ENCODE peak calls at places on chromosomes 4 and X, in seven cellular contexts. D, P, S, R, A, M and Y are unnamed samples.

GRCh38 chr4:53196872-53197759 is 168.7 kb downstream of the SCFD2 start:
- DNase-seq in D (no peak), P (no peak), S (no peak), R (peak; percentile 90), A (no peak), M (no peak), Y (no peak)

GRCh38 chr4:171985129-171985528 is 171.9 kb downstream of the GALNTL6 start:
- DNase-seq in D (no peak), P (no peak), S (no peak), R (no peak), A (no peak), M (no peak), Y (no peak)

GRCh38 chr4:5753766-5754528 is 42.9 kb downstream of the EVC start:
- DNase-seq in D (no peak), P (no peak), S (no peak), R (peak; percentile 97), A (no peak), M (no peak), Y (no peak)

GRCh38 chr4:89434364-89434988 is 126.9 kb upstream of the GPRIN3 start:
- DNase-seq in D (no peak), P (no peak), S (no peak), R (peak; percentile 35), A (no peak), M (no peak), Y (no peak)

GRCh38 chr4:139509727-139510410 is 46.1 kb downstream of the SETD7 start:
- DNase-seq in D (peak; percentile 29), P (no peak), S (no peak), R (no peak), A (no peak), M (no peak), Y (peak; percentile 19)

GRCh38 chr4:4364061-4364460 is 22.8 kb upstream of the NSG1 start:
- DNase-seq in D (no peak), P (no peak), S (no peak), R (no peak), A (no peak), M (no peak), Y (no peak)

GRCh38 chrX:130085551-130085986 is 24.7 kb downstream of the ELF4 start:
- DNase-seq in D (no peak), P (no peak), S (peak; percentile 31), R (peak; percentile 16), A (no peak), M (peak; percentile 41), Y (no peak)

GRCh38 chr4:37827030-37827705 is 682 bp downstream of the PGM2 start:
- DNase-seq in D (peak; percentile 90), P (no peak), S (peak; percentile 24), R (peak; percentile 61), A (no peak), M (peak; percentile 21), Y (no peak)

GRCh38 chr4:26992657-26993361 is 132.2 kb downstream of the STIM2 start:
- DNase-seq in D (no peak), P (peak; percentile 68), S (peak; percentile 67), R (peak; percentile 89), A (no peak), M (peak; percentile 51), Y (peak; percentile 16)

GRCh38 chrX:24956828-24957227 is 58.9 kb downstream of the ARX start:
- DNase-seq in D (no peak), P (no peak), S (no peak), R (peak; percentile 19), A (no peak), M (no peak), Y (no peak)

GRCh38 chrX:2498781-2499302 is 1.9 kb downstream of the DHRSX start:
- DNase-seq in D (no peak), P (peak; percentile 36), S (no peak), R (peak; percentile 18), A (no peak), M (no peak), Y (peak; percentile 70)

GRCh38 chr4:97911236-97911906 is 231.9 kb downstream of the STPG2 start:
- DNase-seq in D (no peak), P (no peak), S (no peak), R (no peak), A (no peak), M (no peak), Y (no peak)

GRCh38 chrX:80806557-80806956 is 3.1 kb downstream of the BRWD3 start:
- DNase-seq in D (no peak), P (no peak), S (no peak), R (no peak), A (no peak), M (no peak), Y (no peak)

GRCh38 chrX:42934020-42934701 is 156.2 kb upstream of the PPP1R2C start:
- DNase-seq in D (no peak), P (no peak), S (no peak), R (no peak), A (no peak), M (peak; percentile 71), Y (no peak)

GRCh38 chr4:19776929-19777328 is 474.8 kb upstream of the SLIT2 start:
- DNase-seq in D (no peak), P (no peak), S (no peak), R (peak; percentile 17), A (no peak), M (no peak), Y (no peak)

GRCh38 chrX:138756234-138756633 is 44.7 kb upstream of the FGF13 start:
- DNase-seq in D (no peak), P (peak; percentile 21), S (no peak), R (no peak), A (no peak), M (no peak), Y (peak; percentile 71)

GRCh38 chr4:151389316-151389715 is 19.7 kb upstream of the FHIP1A start:
- DNase-seq in D (no peak), P (no peak), S (no peak), R (no peak), A (no peak), M (no peak), Y (no peak)

GRCh38 chrX:19670321-19670750 is 155.0 kb upstream of the MAP3K15 start:
- DNase-seq in D (no peak), P (no peak), S (peak; percentile 26), R (peak; percentile 38), A (no peak), M (no peak), Y (no peak)

GRCh38 chrX:118117069-118117405 is 427 bp upstream of the KLHL13 start:
- DNase-seq in D (no peak), P (no peak), S (no peak), R (no peak), A (no peak), M (no peak), Y (peak; percentile 17)

GRCh38 chrX:132216283-132216682 is 3.0 kb downstream of the RAP2C start:
- DNase-seq in D (no peak), P (no peak), S (peak; percentile 58), R (no peak), A (no peak), M (no peak), Y (no peak)

GRCh38 chrX:132218100-132218807 is 993 bp downstream of the RAP2C start:
- DNase-seq in D (peak; percentile 92), P (peak; percentile 84), S (peak; percentile 84), R (peak; percentile 83), A (no peak), M (peak; percentile 73), Y (peak; percentile 79)

GRCh38 chrX:132219343-132219768 is at the start of gene RAP2C:
- DNase-seq in D (peak; percentile 91), P (peak; percentile 65), S (peak; percentile 82), R (peak; percentile 54), A (no peak), M (peak; percentile 81), Y (peak; percentile 77)

GRCh38 chrX:132216806-132217202 is 2.4 kb downstream of the RAP2C start:
- DNase-seq in D (no peak), P (no peak), S (no peak), R (peak; percentile 43), A (no peak), M (no peak), Y (no peak)

GRCh38 chrX:132217203-132218073 is 1.8 kb downstream of the RAP2C start:
- DNase-seq in D (no peak), P (peak; percentile 57), S (peak; percentile 77), R (peak; percentile 75), A (no peak), M (peak; percentile 78), Y (peak; percentile 59)
- TF ChIP-seq POLR2A in D (no peak), P (no peak), S (no peak), R (no peak), A (no peak), M (peak; percentile 30), Y (no peak)

GRCh38 chrX:135382260-135382659 is 39.5 kb upstream of the SMIM10L2A start:
- DNase-seq in D (no peak), P (no peak), S (no peak), R (no peak), A (no peak), M (no peak), Y (no peak)

GRCh38 chrX:135384161-135384836 is 37.4 kb upstream of the SMIM10L2A start:
- DNase-seq in D (no peak), P (no peak), S (no peak), R (no peak), A (no peak), M (no peak), Y (no peak)

GRCh38 chrX:135388841-135389240 is 32.9 kb upstream of the SMIM10L2A start:
- DNase-seq in D (no peak), P (no peak), S (no peak), R (no peak), A (no peak), M (no peak), Y (no peak)

GRCh38 chrX:135389243-135389642 is 32.5 kb upstream of the SMIM10L2A start:
- DNase-seq in D (no peak), P (no peak), S (no peak), R (no peak), A (no peak), M (no peak), Y (no peak)

DNA sequence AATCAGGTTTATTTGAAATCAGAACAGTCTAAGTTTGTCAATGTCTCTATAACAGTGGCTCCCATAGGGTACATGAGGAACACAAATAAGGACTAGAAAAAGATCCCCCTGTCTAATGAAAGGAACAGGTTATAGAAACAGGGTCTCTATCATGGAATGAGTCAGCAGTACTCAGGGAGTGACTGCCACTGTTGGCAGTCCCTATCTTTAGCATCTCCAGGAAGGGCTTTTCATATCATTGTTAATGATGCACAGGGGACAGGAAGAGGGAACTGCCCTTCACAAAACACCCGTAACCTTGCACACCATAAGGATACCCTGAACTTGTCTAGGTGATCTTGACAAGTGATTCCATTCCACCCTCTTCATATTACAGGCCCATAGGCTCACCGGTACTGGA is 38.5 kb upstream of the SMIM10L2A start:
- DNase-seq in D (no peak), P (no peak), S (no peak), R (no peak), A (no peak), M (no peak), Y (no peak)
- H3K27me3 ChIP-seq in D (no peaks in the 10 kb centered on the region), P (no peaks in the 10 kb centered on the region), S (no peaks in the 10 kb centered on the region), R (peaks cover 4% of the 10 kb centered on the region), A (no peaks in the 10 kb centered on the region), M (no peaks in the 10 kb centered on the region), Y (no peaks in the 10 kb centered on the region)

DNA sequence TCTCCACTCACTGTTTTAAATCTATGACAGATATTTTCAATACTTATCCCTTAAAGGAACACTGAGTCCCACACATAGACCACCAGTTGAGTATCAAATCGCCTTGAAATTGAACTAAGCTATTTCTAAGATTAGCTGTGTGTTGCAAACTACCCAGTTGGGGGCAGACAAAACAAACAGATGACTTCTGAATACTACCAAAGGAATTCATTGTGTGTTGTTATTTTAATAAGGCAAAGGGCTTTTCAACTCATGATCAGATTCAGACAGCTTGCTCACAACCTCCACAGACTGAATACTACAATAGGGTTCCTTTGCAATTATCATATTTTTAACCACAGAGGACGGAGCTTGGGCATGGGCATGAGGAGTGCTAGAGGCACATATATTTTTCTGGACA is 283.0 kb upstream of the GPC4 start:
- DNase-seq in D (no peak), P (no peak), S (no peak), R (peak; percentile 28), A (no peak), M (no peak), Y (no peak)
- TF ChIP-seq CTCF in D (no peak), P (no peak), S (no peak), R (peak; percentile 47), A (no peak), M (peak; percentile 36), Y (no peak)

GRCh38 chr4:7559741-7560376 is 125.1 kb upstream of the PSAPL1 start:
- DNase-seq in D (no peak), P (no peak), S (no peak), R (no peak), A (no peak), M (no peak), Y (no peak)
- TF ChIP-seq POLR2A in D (no peak), P (no peak), S (no peak), R (no peak), A (no peak), M (no peak), Y (no peak)